ENCODE peak calls at places on chromosomes 2 and 18, in four cellular contexts. D is neural crest cell, T is endothelial cell, B is A549. J is an unnamed sample.

GRCh38 chr18:79070486-79070885 is 1.3 kb downstream of the ATP9B start:
- DNase-seq in D (no peak), B (no peak), T (no peak), J (no peak)

GRCh38 chr18:63444567-63444966 is 22.3 kb upstream of the VPS4B start:
- DNase-seq in T (no peak), B (no peak), D (no peak), J (no peak)

GRCh38 chr2:128736689-128737545 is 418.2 kb upstream of the HS6ST1 start:
- DNase-seq in T (peak; percentile 92), B (peak; percentile 71), D (peak; percentile 85), J (no peak)

GRCh38 chr2:22329097-22329716 is 1055.8 kb upstream of the KLHL29 start:
- DNase-seq in D (no peak), B (no peak), T (no peak), J (no peak)

GRCh38 chr2:121740973-121741372 is 4.3 kb upstream of the NIFK start:
- DNase-seq in D (no peak), B (no peak), T (no peak), J (no peak)

GRCh38 chr2:120517790-120518469 is 172.0 kb downstream of the INHBB start:
- DNase-seq in D (no peak), T (no peak), B (no peak), J (no peak)

GRCh38 chr2:11234309-11234708 is 79.0 kb downstream of the SLC66A3 start:
- DNase-seq in B (no peak), T (no peak), D (no peak), J (no peak)

GRCh38 chr2:38886041-38886440 is 3.6 kb upstream of the ARHGEF33 start:
- DNase-seq in B (no peak), T (no peak), D (no peak), J (no peak)

DNA sequence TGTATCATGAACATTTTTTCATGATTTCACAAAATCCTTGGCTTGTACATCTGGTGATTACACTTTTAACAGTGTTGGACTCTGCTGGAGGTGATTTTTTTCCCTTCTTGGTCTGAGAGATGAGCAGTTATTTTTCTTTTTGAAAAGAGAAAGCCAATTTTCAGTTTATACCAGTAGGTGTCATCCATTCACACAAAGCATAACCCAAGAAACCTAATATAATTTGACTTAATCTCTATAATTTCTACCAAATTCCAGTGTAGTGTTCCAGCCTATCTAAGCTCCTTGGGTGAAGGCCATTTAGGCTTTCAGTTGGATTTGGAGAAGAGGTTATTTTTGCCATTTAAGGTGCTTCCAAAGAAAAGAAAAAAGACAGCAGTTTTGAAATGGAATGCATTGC is 7.7 kb upstream of the ICOS start:
- DNase-seq in D (no peak), T (no peak), B (no peak), J (no peak)
- TF ChIP-seq CTCF in D (peak; percentile 57), T (peak; percentile 31), B (peak; percentile 35), J (peak; percentile 20)

GRCh38 chr2:101361079-101361478 is 26.2 kb downstream of the CREG2 start:
- DNase-seq in B (no peak), D (no peak), T (no peak), J (no peak)
- TF ChIP-seq CTCF in B (no peak), D (no peak), T (no peak), J (no peak)

DNA sequence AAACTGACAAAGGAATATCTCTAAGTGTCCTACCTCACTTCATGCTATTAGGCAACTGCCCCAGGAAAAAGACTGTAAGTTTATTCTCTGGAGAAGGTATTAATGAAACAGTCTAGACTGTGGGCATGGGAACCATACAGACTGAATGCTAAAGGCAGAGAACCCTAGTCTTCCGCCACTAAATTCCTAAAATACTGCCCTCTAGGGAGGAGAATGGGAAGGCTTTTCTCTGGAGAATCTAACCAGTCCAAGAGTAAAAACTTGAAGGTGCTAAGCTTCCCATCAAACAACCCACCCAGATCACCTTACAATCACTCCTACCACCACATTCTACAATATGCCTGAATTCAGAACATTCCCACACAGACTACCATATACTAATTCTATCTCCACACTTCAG is 3.4 kb downstream of the SRBD1 start:
- DNase-seq in T (peak; percentile 56), B (peak; percentile 71), D (no peak), J (no peak)
- TF ChIP-seq CTCF in T (peak; percentile 64), B (peak; percentile 76), D (peak; percentile 66), J (peak; percentile 24)

DNA sequence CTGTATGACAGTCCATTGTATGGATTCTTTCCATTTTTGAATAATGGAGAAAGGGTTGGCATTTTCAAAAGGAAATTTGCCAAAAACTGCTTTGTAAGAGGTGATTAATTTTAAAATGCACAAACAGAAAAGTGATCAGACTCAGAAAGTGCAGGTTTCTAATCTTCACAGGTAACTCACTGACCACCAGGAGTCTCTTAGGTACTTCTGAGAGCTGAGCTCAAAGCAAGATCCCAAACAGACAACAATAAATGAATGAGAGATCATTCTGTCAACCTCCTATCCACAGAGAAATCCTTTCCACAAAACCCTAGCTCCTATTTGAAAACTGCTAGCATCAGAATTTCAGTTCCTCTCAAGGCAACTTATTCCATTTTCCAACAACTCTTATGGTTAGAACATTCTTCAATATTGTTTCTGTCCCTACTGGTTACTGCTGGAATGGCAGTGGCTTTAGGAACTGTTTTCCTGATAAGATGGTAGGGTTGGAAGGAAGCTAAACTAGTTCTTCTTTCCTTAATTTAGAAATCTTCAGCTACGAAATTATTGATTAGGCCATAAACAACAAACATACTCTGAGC is 20.6 kb upstream of the HAAO start:
- DNase-seq in B (peak; percentile 55), D (no peak), T (no peak), J (no peak)
- TF ChIP-seq CTCF in B (peak; percentile 42), D (peak; percentile 68), T (peak; percentile 78), J (peak; percentile 44)

GRCh38 chr2:28397043-28397381 is 4.4 kb downstream of the FOSL2 start:
- DNase-seq in D (no peak), B (no peak), T (no peak), J (no peak)
- TF ChIP-seq CTCF in D (no peak), B (no peak), T (peak; percentile 22), J (no peak)

J was measured in GM12864.